ENCODE peak calls at places on chromosomes 2 and 18, in seven cellular contexts. One of them, this sample, is unnamed.
A peak's percentile ranks its signal among the peaks of the same experiment; 100 is the strongest.

GRCh38 chr2:175743020-175743419 is 259.0 kb downstream of the LNPK start:
- DNase-seq in AG09319: no peak
- DNase-seq in bronchial epithelial cell: no peak
- DNase-seq in adrenal gland: no peak
- DNase-seq in AG10803: peak; percentile 28
- DNase-seq in transverse colon: no peak
- DNase-seq in Panc1: no peak
- DNase-seq in this sample: no peak

GRCh38 chr18:22831441-22831904 is 101.7 kb upstream of the RBBP8 start:
- DNase-seq in AG09319: no peak
- DNase-seq in bronchial epithelial cell: peak; percentile 95
- DNase-seq in adrenal gland: no peak
- DNase-seq in AG10803: peak; percentile 74
- DNase-seq in transverse colon: peak; percentile 38
- DNase-seq in Panc1: no peak
- DNase-seq in this sample: peak; percentile 57

GRCh38 chr18:8982416-8983183 is 119.9 kb upstream of the NDUFV2 start:
- DNase-seq in AG09319: peak; percentile 84
- DNase-seq in bronchial epithelial cell: peak; percentile 74
- DNase-seq in adrenal gland: no peak
- DNase-seq in AG10803: peak; percentile 98
- DNase-seq in transverse colon: peak; percentile 30
- DNase-seq in Panc1: peak; percentile 51
- DNase-seq in this sample: peak; percentile 86

GRCh38 chr2:112958428-112959108 is 19.2 kb upstream of the IL36G start:
- DNase-seq in AG09319: peak; percentile 12
- DNase-seq in bronchial epithelial cell: peak; percentile 63
- DNase-seq in adrenal gland: peak; percentile 19
- DNase-seq in AG10803: peak; percentile 64
- DNase-seq in transverse colon: no peak
- DNase-seq in Panc1: peak; percentile 36
- DNase-seq in this sample: peak; percentile 69

GRCh38 chr2:240512666-240513535 is 44.9 kb downstream of the ANKMY1 start:
- DNase-seq in AG09319: no peak
- DNase-seq in bronchial epithelial cell: no peak
- DNase-seq in adrenal gland: no peak
- DNase-seq in AG10803: no peak
- DNase-seq in transverse colon: no peak
- DNase-seq in Panc1: no peak
- DNase-seq in this sample: no peak

GRCh38 chr2:207230261-207231105 is 64.7 kb upstream of the KLF7 start:
- DNase-seq in AG09319: no peak
- DNase-seq in bronchial epithelial cell: no peak
- DNase-seq in adrenal gland: no peak
- DNase-seq in AG10803: no peak
- DNase-seq in transverse colon: no peak
- DNase-seq in Panc1: no peak
- DNase-seq in this sample: peak; percentile 60

GRCh38 chr2:191926671-191927070 is 79.8 kb upstream of the CAVIN2 start:
- DNase-seq in AG09319: no peak
- DNase-seq in bronchial epithelial cell: no peak
- DNase-seq in adrenal gland: no peak
- DNase-seq in AG10803: no peak
- DNase-seq in transverse colon: no peak
- DNase-seq in Panc1: no peak
- DNase-seq in this sample: no peak

GRCh38 chr2:29187926-29188325 is 72.7 kb downstream of the CLIP4 start:
- DNase-seq in AG09319: no peak
- DNase-seq in bronchial epithelial cell: no peak
- DNase-seq in adrenal gland: no peak
- DNase-seq in AG10803: peak; percentile 44
- DNase-seq in transverse colon: no peak
- DNase-seq in Panc1: no peak
- DNase-seq in this sample: no peak

GRCh38 chr2:239168575-239168974 is 232.2 kb downstream of the HDAC4 start:
- DNase-seq in AG09319: no peak
- DNase-seq in bronchial epithelial cell: no peak
- DNase-seq in adrenal gland: no peak
- DNase-seq in AG10803: no peak
- DNase-seq in transverse colon: no peak
- DNase-seq in Panc1: no peak
- DNase-seq in this sample: no peak

GRCh38 chr2:85954192-85954900 is 65.6 kb upstream of the ST3GAL5 start:
- DNase-seq in AG09319: no peak
- DNase-seq in bronchial epithelial cell: no peak
- DNase-seq in adrenal gland: no peak
- DNase-seq in AG10803: no peak
- DNase-seq in transverse colon: no peak
- DNase-seq in Panc1: no peak
- DNase-seq in this sample: no peak

GRCh38 chr2:18626958-18627650 is 37.7 kb upstream of the NT5C1B start:
- DNase-seq in AG09319: no peak
- DNase-seq in bronchial epithelial cell: no peak
- DNase-seq in adrenal gland: no peak
- DNase-seq in AG10803: no peak
- DNase-seq in transverse colon: no peak
- DNase-seq in Panc1: no peak
- DNase-seq in this sample: no peak

GRCh38 chr2:198374375-198375072 is 570.1 kb downstream of the PLCL1 start:
- DNase-seq in AG09319: peak; percentile 67
- DNase-seq in bronchial epithelial cell: peak; percentile 57
- DNase-seq in adrenal gland: peak; percentile 25
- DNase-seq in AG10803: peak; percentile 80
- DNase-seq in transverse colon: peak; percentile 71
- DNase-seq in Panc1: peak; percentile 30
- DNase-seq in this sample: peak; percentile 53

GRCh38 chr2:120978359-120979050 is 242.8 kb downstream of the GLI2 start:
- DNase-seq in AG09319: no peak
- DNase-seq in bronchial epithelial cell: peak; percentile 28
- DNase-seq in adrenal gland: no peak
- DNase-seq in AG10803: no peak
- DNase-seq in transverse colon: no peak
- DNase-seq in Panc1: no peak
- DNase-seq in this sample: peak; percentile 28

GRCh38 chr2:68767031-68767961 is 32.7 kb downstream of the ARHGAP25 start:
- DNase-seq in AG09319: no peak
- DNase-seq in bronchial epithelial cell: no peak
- DNase-seq in adrenal gland: no peak
- DNase-seq in AG10803: no peak
- DNase-seq in transverse colon: peak; percentile 44
- DNase-seq in Panc1: no peak
- DNase-seq in this sample: no peak

GRCh38 chr2:20737505-20737904 is 70.6 kb downstream of the GDF7 start:
- DNase-seq in AG09319: no peak
- DNase-seq in bronchial epithelial cell: no peak
- DNase-seq in adrenal gland: no peak
- DNase-seq in AG10803: no peak
- DNase-seq in transverse colon: no peak
- DNase-seq in Panc1: no peak
- DNase-seq in this sample: no peak

GRCh38 chr2:46800218-46800617 is 115.4 kb downstream of the MCFD2 start:
- DNase-seq in AG09319: no peak
- DNase-seq in bronchial epithelial cell: no peak
- DNase-seq in adrenal gland: no peak
- DNase-seq in AG10803: peak; percentile 56
- DNase-seq in transverse colon: no peak
- DNase-seq in Panc1: no peak
- DNase-seq in this sample: no peak

GRCh38 chr2:15677141-15677911 is 85.7 kb downstream of the DDX1 start:
- DNase-seq in AG09319: no peak
- DNase-seq in bronchial epithelial cell: no peak
- DNase-seq in adrenal gland: no peak
- DNase-seq in AG10803: no peak
- DNase-seq in transverse colon: no peak
- DNase-seq in Panc1: no peak
- DNase-seq in this sample: no peak

GRCh38 chr2:148282201-148282600 is 261.3 kb downstream of the MBD5 start:
- DNase-seq in AG09319: no peak
- DNase-seq in bronchial epithelial cell: peak; percentile 84
- DNase-seq in adrenal gland: no peak
- DNase-seq in AG10803: peak; percentile 45
- DNase-seq in transverse colon: no peak
- DNase-seq in Panc1: no peak
- DNase-seq in this sample: peak; percentile 63

GRCh38 chr2:46098606-46099005 is 198.6 kb upstream of the EPAS1 start:
- DNase-seq in AG09319: peak; percentile 59
- DNase-seq in bronchial epithelial cell: peak; percentile 93
- DNase-seq in adrenal gland: no peak
- DNase-seq in AG10803: peak; percentile 89
- DNase-seq in transverse colon: no peak
- DNase-seq in Panc1: no peak
- DNase-seq in this sample: peak; percentile 91

GRCh38 chr2:204277226-204277625 is 268.0 kb upstream of the PARD3B start:
- DNase-seq in AG09319: no peak
- DNase-seq in bronchial epithelial cell: no peak
- DNase-seq in adrenal gland: no peak
- DNase-seq in AG10803: no peak
- DNase-seq in transverse colon: no peak
- DNase-seq in Panc1: no peak
- DNase-seq in this sample: no peak

GRCh38 chr2:85800576-85800975 is 46.8 kb downstream of the ATOH8 start:
- DNase-seq in AG09319: no peak
- DNase-seq in bronchial epithelial cell: no peak
- DNase-seq in adrenal gland: no peak
- DNase-seq in AG10803: no peak
- DNase-seq in transverse colon: peak; percentile 1
- DNase-seq in Panc1: no peak
- DNase-seq in this sample: no peak

GRCh38 chr2:16130906-16131400 is 190.6 kb downstream of the MYCN start:
- DNase-seq in AG09319: no peak
- DNase-seq in bronchial epithelial cell: no peak
- DNase-seq in adrenal gland: no peak
- DNase-seq in AG10803: no peak
- DNase-seq in transverse colon: no peak
- DNase-seq in Panc1: no peak
- DNase-seq in this sample: no peak

GRCh38 chr18:56112984-56113383 is 525.0 kb upstream of the TCF4 start:
- DNase-seq in AG09319: no peak
- DNase-seq in bronchial epithelial cell: no peak
- DNase-seq in adrenal gland: no peak
- DNase-seq in AG10803: no peak
- DNase-seq in transverse colon: no peak
- DNase-seq in Panc1: no peak
- DNase-seq in this sample: no peak
- TF ChIP-seq CTCF in AG09319: no peak
- TF ChIP-seq CTCF in bronchial epithelial cell: no peak
- TF ChIP-seq CTCF in adrenal gland: no peak
- TF ChIP-seq CTCF in AG10803: no peak
- TF ChIP-seq CTCF in transverse colon: no peak
- TF ChIP-seq CTCF in Panc1: no peak
- TF ChIP-seq CTCF in this sample: no peak

GRCh38 chr2:110877031-110877827 is 144.9 kb downstream of the ACOXL start:
- DNase-seq in AG09319: no peak
- DNase-seq in bronchial epithelial cell: no peak
- DNase-seq in adrenal gland: no peak
- DNase-seq in AG10803: no peak
- DNase-seq in transverse colon: no peak
- DNase-seq in Panc1: no peak
- DNase-seq in this sample: no peak

GRCh38 chr2:110878150-110878549 is 145.8 kb downstream of the ACOXL start:
- DNase-seq in AG09319: no peak
- DNase-seq in bronchial epithelial cell: no peak
- DNase-seq in adrenal gland: no peak
- DNase-seq in AG10803: no peak
- DNase-seq in transverse colon: no peak
- DNase-seq in Panc1: no peak
- DNase-seq in this sample: no peak

GRCh38 chr2:110875384-110875725 is 143.0 kb downstream of the ACOXL start:
- DNase-seq in AG09319: no peak
- DNase-seq in bronchial epithelial cell: no peak
- DNase-seq in adrenal gland: no peak
- DNase-seq in AG10803: no peak
- DNase-seq in transverse colon: no peak
- DNase-seq in Panc1: no peak
- DNase-seq in this sample: no peak

GRCh38 chr2:110874565-110875383 is 142.4 kb downstream of the ACOXL start:
- DNase-seq in AG09319: no peak
- DNase-seq in bronchial epithelial cell: no peak
- DNase-seq in adrenal gland: no peak
- DNase-seq in AG10803: no peak
- DNase-seq in transverse colon: no peak
- DNase-seq in Panc1: no peak
- DNase-seq in this sample: no peak

GRCh38 chr2:110876167-110876999 is 144.0 kb downstream of the ACOXL start:
- DNase-seq in AG09319: no peak
- DNase-seq in bronchial epithelial cell: no peak
- DNase-seq in adrenal gland: no peak
- DNase-seq in AG10803: no peak
- DNase-seq in transverse colon: no peak
- DNase-seq in Panc1: no peak
- DNase-seq in this sample: no peak
- TF ChIP-seq CTCF in AG09319: no peak
- TF ChIP-seq CTCF in bronchial epithelial cell: no peak
- TF ChIP-seq CTCF in adrenal gland: no peak
- TF ChIP-seq CTCF in AG10803: no peak
- TF ChIP-seq CTCF in transverse colon: no peak
- TF ChIP-seq CTCF in Panc1: peak; percentile 59
- TF ChIP-seq CTCF in this sample: peak; percentile 53

DNA sequence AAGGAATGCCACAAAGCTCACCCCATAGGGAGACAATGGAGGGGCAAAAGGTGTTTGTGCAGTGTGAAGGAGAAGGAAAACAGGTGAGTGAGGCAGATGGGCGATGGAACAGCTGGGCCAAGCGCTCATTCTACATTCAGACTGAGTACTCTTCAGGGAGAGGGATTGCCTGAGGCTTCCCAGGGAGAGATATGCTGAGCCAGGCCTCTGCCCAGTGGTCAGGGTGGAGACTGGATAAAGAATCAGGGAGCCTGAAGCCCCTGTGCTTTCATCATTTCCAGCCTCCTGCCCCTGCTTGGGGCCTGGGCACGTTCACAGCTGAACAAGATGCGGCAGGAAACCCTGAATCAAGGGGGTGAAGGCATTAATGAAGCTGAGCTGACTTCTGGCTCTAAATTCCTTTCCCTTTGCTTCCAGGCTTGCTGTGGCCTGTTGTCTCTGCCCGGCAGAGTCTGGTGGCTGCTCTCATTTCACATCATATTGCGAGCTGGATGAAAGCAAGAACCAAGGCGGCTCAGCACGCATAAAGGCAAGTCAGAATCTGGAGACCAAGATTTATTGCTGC is 34.9 kb downstream of the RPL37A start:
- DNase-seq in AG09319: no peak
- DNase-seq in bronchial epithelial cell: peak; percentile 90
- DNase-seq in adrenal gland: no peak
- DNase-seq in AG10803: no peak
- DNase-seq in transverse colon: no peak
- DNase-seq in Panc1: no peak
- DNase-seq in this sample: no peak
- TF ChIP-seq CTCF in AG09319: no peak
- TF ChIP-seq CTCF in bronchial epithelial cell: no peak
- TF ChIP-seq CTCF in adrenal gland: no peak
- TF ChIP-seq CTCF in AG10803: no peak
- TF ChIP-seq CTCF in transverse colon: no peak
- TF ChIP-seq CTCF in Panc1: no peak
- TF ChIP-seq CTCF in this sample: no peak

GRCh38 chr2:180046202-180046601 is 39.1 kb upstream of the CWC22 start:
- DNase-seq in AG09319: no peak
- DNase-seq in bronchial epithelial cell: no peak
- DNase-seq in adrenal gland: no peak
- DNase-seq in AG10803: no peak
- DNase-seq in transverse colon: no peak
- DNase-seq in Panc1: no peak
- DNase-seq in this sample: no peak

GRCh38 chr2:180038997-180039396 is 31.9 kb upstream of the CWC22 start:
- DNase-seq in AG09319: no peak
- DNase-seq in bronchial epithelial cell: no peak
- DNase-seq in adrenal gland: no peak
- DNase-seq in AG10803: peak; percentile 22
- DNase-seq in transverse colon: no peak
- DNase-seq in Panc1: no peak
- DNase-seq in this sample: no peak

GRCh38 chr2:180040146-180040925 is 33.2 kb upstream of the CWC22 start:
- DNase-seq in AG09319: peak; percentile 91
- DNase-seq in bronchial epithelial cell: peak; percentile 89
- DNase-seq in adrenal gland: no peak
- DNase-seq in AG10803: peak; percentile 98
- DNase-seq in transverse colon: no peak
- DNase-seq in Panc1: no peak
- DNase-seq in this sample: peak; percentile 88
- TF ChIP-seq CTCF in AG09319: peak; percentile 35
- TF ChIP-seq CTCF in bronchial epithelial cell: no peak
- TF ChIP-seq CTCF in adrenal gland: no peak
- TF ChIP-seq CTCF in AG10803: peak; percentile 64
- TF ChIP-seq CTCF in transverse colon: no peak
- TF ChIP-seq CTCF in Panc1: no peak
- TF ChIP-seq CTCF in this sample: no peak